ENCODE peak calls at places on chromosomes 3 and 15, in eight cellular contexts. G is breast epithelium; V is naive thymus-derived CD4-positive, alpha-beta T cell; H is foreskin fibroblast; W is CD4-positive, CD25-positive, alpha-beta regulatory T cell; C is bronchial epithelial cell; Y is WERI-Rb-1; E is fibroblast of the aortic adventitia. T is an unnamed sample.

GRCh38 chr3:167067844-167068161 is 312.3 kb downstream of the ZBBX start:
- DNase-seq in G (no peak), V (no peak), H (no peak), W (no peak), C (peak; percentile 4), Y (no peak), E (no peak), T (no peak)

GRCh38 chr3:75332784-75333183 is 331.3 kb upstream of the FRG2C start:
- DNase-seq in G (no peak), V (no peak), H (peak; percentile 74), W (no peak), C (no peak), Y (no peak), E (peak; percentile 88), T (no peak)

GRCh38 chr15:35705885-35706590 is 160.1 kb upstream of the DPH6 start:
- DNase-seq in G (no peak), V (no peak), H (no peak), W (no peak), C (no peak), Y (no peak), E (peak; percentile 51), T (no peak)

GRCh38 chr3:73068419-73068818 is 7.0 kb downstream of the EBLN2 start:
- DNase-seq in G (no peak), V (no peak), H (no peak), W (no peak), C (no peak), Y (no peak), E (no peak), T (no peak)

GRCh38 chr15:81235781-81236507 is 39.3 kb downstream of the IL16 start:
- DNase-seq in G (no peak), V (no peak), H (peak; percentile 88), W (no peak), C (peak; percentile 55), Y (no peak), E (peak; percentile 90), T (no peak)

GRCh38 chr3:150256336-150256735 is 151.8 kb upstream of the TSC22D2 start:
- DNase-seq in G (no peak), V (no peak), H (no peak), W (no peak), C (no peak), Y (no peak), E (peak; percentile 58), T (no peak)

GRCh38 chr15:51203797-51204196 is 109.1 kb upstream of the TNFAIP8L3 start:
- DNase-seq in G (no peak), V (no peak), H (peak; percentile 95), W (no peak), C (peak; percentile 95), Y (no peak), E (peak; percentile 85), T (no peak)

GRCh38 chr15:48866141-48866563 is 11.8 kb upstream of the EID1 start:
- DNase-seq in G (no peak), V (no peak), H (peak; percentile 61), W (no peak), C (no peak), Y (no peak), E (peak; percentile 84), T (no peak)

GRCh38 chr3:95297586-95297985 is 1234.7 kb downstream of the NSUN3 start:
- DNase-seq in G (no peak), V (no peak), H (no peak), W (no peak), C (peak; percentile 23), Y (no peak), E (no peak), T (no peak)

GRCh38 chr3:14773691-14774128 is 45.1 kb upstream of the FGD5 start:
- DNase-seq in G (no peak), V (no peak), H (no peak), W (no peak), C (no peak), Y (no peak), E (no peak), T (no peak)

GRCh38 chr3:73086071-73086494 is 24.6 kb downstream of the EBLN2 start:
- DNase-seq in G (no peak), V (peak; percentile 37), H (peak; percentile 78), W (peak; percentile 47), C (peak; percentile 26), Y (peak; percentile 45), E (peak; percentile 65), T (peak; percentile 52)

GRCh38 chr3:118760611-118761606 is 273.7 kb downstream of the IGSF11 start:
- DNase-seq in G (no peak), V (no peak), H (no peak), W (no peak), C (no peak), Y (no peak), E (no peak), T (no peak)

GRCh38 chr3:174540536-174540935 is 318.6 kb upstream of the NAALADL2 start:
- DNase-seq in G (no peak), V (no peak), H (no peak), W (no peak), C (no peak), Y (no peak), E (no peak), T (no peak)

GRCh38 chr3:69137006-69137405 is 14.6 kb upstream of the LMOD3 start:
- DNase-seq in G (no peak), V (no peak), H (peak; percentile 20), W (no peak), C (no peak), Y (no peak), E (no peak), T (no peak)

GRCh38 chr3:73378207-73378606 is 246.5 kb downstream of the PDZRN3 start:
- DNase-seq in G (no peak), V (no peak), H (no peak), W (no peak), C (no peak), Y (no peak), E (no peak), T (no peak)

GRCh38 chr15:96344706-96345559 is 14.4 kb downstream of the NR2F2 start:
- DNase-seq in G (no peak), V (no peak), H (no peak), W (no peak), C (no peak), Y (no peak), E (no peak), T (no peak)

GRCh38 chr15:96345560-96346389 is 15.3 kb downstream of the NR2F2 start:
- DNase-seq in G (no peak), V (no peak), H (peak; percentile 87), W (peak; percentile 25), C (no peak), Y (peak; percentile 61), E (peak; percentile 85), T (no peak)

GRCh38 chr15:96348112-96349027 is 17.9 kb downstream of the NR2F2 start:
- DNase-seq in G (no peak), V (no peak), H (no peak), W (no peak), C (no peak), Y (no peak), E (no peak), T (no peak)

GRCh38 chr15:96347181-96348111 is 16.9 kb downstream of the NR2F2 start:
- DNase-seq in G (no peak), V (no peak), H (no peak), W (no peak), C (no peak), Y (no peak), E (no peak), T (no peak)

GRCh38 chr15:96346409-96346808 is 15.9 kb downstream of the NR2F2 start:
- DNase-seq in G (no peak), V (no peak), H (no peak), W (no peak), C (no peak), Y (no peak), E (no peak), T (no peak)
- H3K4me3 ChIP-seq in G (peak overlapping the region; percentile 55), V (no peak overlapping the region), H (peak overlapping the region; percentile 33), W (no peak overlapping the region), C (no peak overlapping the region), Y (no peak overlapping the region), E (peak overlapping the region; percentile 67), T (no peak overlapping the region)

GRCh38 chr3:86988235-86988634 is 2.7 kb downstream of the VGLL3 start:
- DNase-seq in G (no peak), V (no peak), H (peak; percentile 89), W (no peak), C (peak; percentile 92), Y (no peak), E (peak; percentile 94), T (no peak)
- H3K4me3 ChIP-seq in G (peak overlapping the region; percentile 0), V (no peak overlapping the region), H (peak overlapping the region; percentile 99), W (no peak overlapping the region), C (no peak overlapping the region), Y (no peak overlapping the region), E (peak overlapping the region; percentile 94), T (no peak overlapping the region)

GRCh38 chr15:29097971-29098370 is 171.7 kb downstream of the NSMCE3 start:
- DNase-seq in G (no peak), V (no peak), H (no peak), W (no peak), C (no peak), Y (no peak), E (no peak), T (no peak)

GRCh38 chr15:29097168-29097567 is 172.5 kb downstream of the NSMCE3 start:
- DNase-seq in G (no peak), V (no peak), H (no peak), W (no peak), C (no peak), Y (no peak), E (no peak), T (no peak)

GRCh38 chr15:29098652-29099051 is 171.0 kb downstream of the NSMCE3 start:
- DNase-seq in G (no peak), V (no peak), H (no peak), W (no peak), C (no peak), Y (no peak), E (no peak), T (no peak)

GRCh38 chr15:29100486-29101000 is 169.1 kb downstream of the NSMCE3 start:
- DNase-seq in G (no peak), V (no peak), H (no peak), W (no peak), C (no peak), Y (no peak), E (no peak), T (no peak)

DNA sequence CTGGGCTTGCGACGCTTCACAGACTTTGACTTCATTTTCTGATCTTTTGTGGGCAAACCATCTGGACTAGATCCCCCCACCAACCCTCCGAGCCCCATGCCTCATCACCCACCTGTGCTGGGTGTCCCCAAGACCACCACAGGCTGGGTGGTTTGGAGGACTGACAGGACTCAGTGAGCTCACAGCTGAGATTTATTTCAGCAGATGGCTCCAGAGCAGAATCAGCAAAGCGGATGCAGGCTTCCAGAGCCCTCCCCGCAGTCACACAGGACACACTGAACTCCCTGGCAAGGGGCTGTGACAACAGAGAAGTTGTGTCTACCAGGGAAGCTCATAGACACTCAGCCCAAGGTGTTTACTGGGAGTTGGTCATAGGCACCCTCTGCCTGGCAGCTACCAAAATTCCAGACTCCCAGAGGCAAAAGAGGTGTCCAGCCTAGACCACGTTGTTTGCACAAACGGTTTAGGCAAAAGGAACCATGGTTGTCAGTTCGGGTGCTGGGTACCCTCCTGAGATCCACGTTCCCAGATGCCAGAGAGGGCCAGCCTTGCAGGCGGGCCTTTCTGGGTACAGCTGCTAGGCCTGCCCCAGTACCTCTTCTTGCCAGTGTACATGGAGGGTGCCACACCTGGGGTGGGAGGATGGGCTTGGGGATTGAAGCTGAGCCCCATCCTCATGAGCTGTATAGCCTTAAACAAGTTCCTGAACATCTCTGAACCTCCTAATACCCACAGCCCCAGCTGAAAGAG is 170.3 kb downstream of the NSMCE3 start:
- DNase-seq in G (no peak), V (no peak), H (no peak), W (no peak), C (no peak), Y (no peak), E (no peak), T (no peak)
- H3K4me3 ChIP-seq in G (no peak overlapping the region), V (no peak overlapping the region), H (no peak overlapping the region), W (no peak overlapping the region), C (no peak overlapping the region), Y (no peak overlapping the region), E (no peak overlapping the region), T (no peak overlapping the region)

GRCh38 chr3:185820973-185821758 is 3.7 kb downstream of the IGF2BP2 start:
- DNase-seq in G (no peak), V (no peak), H (peak; percentile 89), W (no peak), C (peak; percentile 96), Y (no peak), E (peak; percentile 87), T (no peak)
- H3K4me3 ChIP-seq in G (no peak overlapping the region), V (no peak overlapping the region), H (peak overlapping the region; percentile 38), W (no peak overlapping the region), C (peak overlapping the region; percentile 25), Y (no peak overlapping the region), E (peak overlapping the region; percentile 56), T (no peak overlapping the region)